ENCODE peak calls at places on chromosome 16, in seven cellular contexts. Q, Y, T, R, H, W and Z are unnamed samples.
A peak's percentile ranks its signal among the peaks of the same experiment; 100 is the strongest.

GRCh38 chr16:58409316-58409973 is 17.2 kb downstream of the GINS3 start:
- DNase-seq in Q (no peak), H (no peak), T (peak; percentile 92), W (peak; percentile 70), R (no peak), Y (no peak), Z (no peak)

GRCh38 chr16:997440-998051 is 16.0 kb downstream of the SOX8 start:
- DNase-seq in R (peak; percentile 59), Q (peak; percentile 70), W (peak; percentile 12), Y (no peak), H (peak; percentile 26), T (peak; percentile 57), Z (peak; percentile 56)

GRCh38 chr16:49890876-49891275 is 35.0 kb upstream of the ZNF423 start:
- DNase-seq in H (peak; percentile 72), W (peak; percentile 22), R (peak; percentile 10), T (no peak), Y (no peak), Q (no peak), Z (no peak)

GRCh38 chr16:66899945-66900688 is 18.6 kb downstream of the CDH16 start:
- DNase-seq in H (peak; percentile 86), Q (no peak), R (no peak), Y (no peak), T (peak; percentile 90), W (peak; percentile 84), Z (no peak)

GRCh38 chr16:77306050-77306616 is 106.9 kb downstream of the SYCE1L start:
- DNase-seq in W (no peak), Y (no peak), Q (no peak), H (no peak), R (no peak), T (no peak), Z (no peak)

GRCh38 chr16:17369441-17369951 is 101.3 kb downstream of the XYLT1 start:
- DNase-seq in T (peak; percentile 79), Y (peak; percentile 94), H (peak; percentile 71), R (peak; percentile 96), W (peak; percentile 18), Q (peak; percentile 89), Z (peak; percentile 59)

GRCh38 chr16:1296688-1297412 is 12.6 kb upstream of the UBE2I start:
- DNase-seq in H (peak; percentile 43), Y (no peak), T (peak; percentile 85), R (no peak), Q (no peak), W (no peak), Z (no peak)

GRCh38 chr16:49556252-49557069 is 182.9 kb downstream of the C16orf78 start:
- DNase-seq in Y (peak; percentile 25), T (no peak), W (peak; percentile 65), R (no peak), Q (no peak), H (no peak), Z (no peak)

GRCh38 chr16:1338855-1339675 is 5.6 kb downstream of the BAIAP3 start:
- DNase-seq in T (no peak), Y (no peak), H (no peak), Q (no peak), R (no peak), W (no peak), Z (no peak)

GRCh38 chr16:24645739-24646645 is 83.5 kb upstream of the TNRC6A start:
- DNase-seq in W (peak; percentile 99), Q (no peak), H (no peak), T (peak; percentile 67), Y (no peak), R (no peak), Z (no peak)

GRCh38 chr16:75653926-75654325 is 6.4 kb downstream of the TERF2IP start:
- DNase-seq in W (no peak), R (no peak), Q (no peak), T (no peak), Y (no peak), H (no peak), Z (no peak)

GRCh38 chr16:14151256-14152030 is 80.3 kb downstream of the MRTFB start:
- DNase-seq in Q (no peak), Y (no peak), T (no peak), W (peak; percentile 29), H (no peak), R (no peak), Z (no peak)

GRCh38 chr16:87580855-87581261 is 21.4 kb upstream of the JPH3 start:
- DNase-seq in Q (no peak), T (no peak), W (peak; percentile 78), R (no peak), H (no peak), Y (no peak), Z (no peak)

GRCh38 chr16:83513006-83513755 is 294.6 kb upstream of the HSBP1 start:
- DNase-seq in W (peak; percentile 42), H (no peak), Y (no peak), Q (no peak), R (no peak), T (no peak), Z (no peak)

GRCh38 chr16:72094266-72094610 is 591 bp downstream of the DHX38 start:
- DNase-seq in Y (no peak), R (peak; percentile 36), H (no peak), Q (no peak), T (no peak), W (no peak), Z (no peak)

GRCh38 chr16:57677622-57678369 is 9.7 kb downstream of the ADGRG3 start:
- DNase-seq in W (no peak), T (no peak), Y (no peak), R (no peak), Q (no peak), H (no peak), Z (no peak)

GRCh38 chr16:13316008-13316407 is 414.6 kb downstream of the SHISA9 start:
- DNase-seq in T (no peak), R (no peak), Y (no peak), H (no peak), Q (no peak), W (no peak), Z (no peak)

GRCh38 chr16:73173396-73173795 is 125.5 kb upstream of the ZFHX3 start:
- DNase-seq in W (no peak), Q (no peak), Y (no peak), T (no peak), R (no peak), H (no peak), Z (no peak)

GRCh38 chr16:81973737-81974136 is 37.5 kb downstream of the SDR42E1 start:
- DNase-seq in W (no peak), Y (no peak), R (no peak), T (no peak), H (no peak), Q (no peak), Z (no peak)

GRCh38 chr16:75301804-75302203 is 50.4 kb upstream of the BCAR1 start:
- DNase-seq in R (no peak), H (no peak), W (no peak), Q (no peak), Y (no peak), T (no peak), Z (no peak)

GRCh38 chr16:47970291-47970931 is 185.4 kb downstream of the ABCC12 start:
- DNase-seq in Q (no peak), H (no peak), W (peak; percentile 58), T (no peak), R (peak; percentile 1), Y (no peak), Z (no peak)

DNA sequence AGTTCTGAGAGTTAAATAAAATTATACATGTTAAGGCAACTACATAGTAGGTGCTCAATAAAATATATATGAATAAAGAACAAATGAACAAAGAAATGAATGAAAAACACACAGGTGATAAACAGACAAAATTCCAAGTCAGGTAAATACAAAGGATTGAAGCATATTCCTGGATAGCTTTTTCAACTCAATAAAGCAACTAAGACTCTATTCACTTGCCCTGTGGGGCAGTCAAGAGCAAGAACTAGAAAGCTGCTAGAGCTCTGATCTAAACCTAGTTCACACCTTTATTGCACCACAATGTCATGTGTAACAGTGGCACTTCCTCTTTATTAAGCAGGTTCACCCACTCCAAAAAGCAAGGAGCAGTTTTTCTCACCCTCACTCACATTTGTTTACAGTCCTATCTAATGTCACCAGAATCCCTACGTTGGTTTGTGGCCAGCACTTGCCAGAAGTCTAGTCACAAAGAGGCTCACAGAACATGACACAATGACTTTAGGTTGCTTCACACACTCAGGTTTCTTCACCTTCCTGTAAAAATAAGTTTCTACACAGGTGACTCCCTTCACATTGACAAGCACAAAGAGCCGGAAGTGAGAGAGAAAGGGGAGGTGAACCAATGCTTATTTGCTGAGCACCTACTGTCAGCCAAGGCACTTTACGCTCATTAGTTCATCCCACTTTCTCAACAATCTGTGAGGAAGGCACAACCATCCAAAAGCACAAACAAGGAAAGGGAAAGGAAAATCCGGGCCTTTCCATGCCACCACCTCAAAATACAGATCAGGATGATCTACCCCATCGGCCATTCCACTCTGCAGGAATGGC is 70.8 kb downstream of the XPO6 start:
- DNase-seq in R (peak; percentile 91), H (peak; percentile 37), W (no peak), Q (peak; percentile 92), T (no peak), Y (no peak), Z (peak; percentile 64)
- H3K4me3 ChIP-seq in R (peak overlapping the region; percentile 87), H (no peak overlapping the region), W (no peak overlapping the region), Q (peak overlapping the region; percentile 55), T (no peak overlapping the region), Y (no peak overlapping the region), Z (peak overlapping the region; percentile 31)

GRCh38 chr16:89709716-89710480 is 8.4 kb upstream of the SPATA2L start:
- DNase-seq in T (no peak), Y (peak; percentile 75), H (no peak), W (no peak), Q (no peak), R (no peak), Z (no peak)

GRCh38 chr16:89710709-89711564 is 9.4 kb upstream of the SPATA2L start:
- DNase-seq in H (no peak), W (no peak), T (no peak), Y (peak; percentile 78), Q (no peak), R (no peak), Z (no peak)

GRCh38 chr16:89709166-89709565 is 7.7 kb upstream of the SPATA2L start:
- DNase-seq in Y (no peak), T (no peak), H (no peak), R (no peak), W (no peak), Q (no peak), Z (no peak)

GRCh38 chr16:89711601-89712475 is 8.9 kb downstream of the VPS9D1 start:
- DNase-seq in T (peak; percentile 73), W (peak; percentile 75), R (peak; percentile 68), Q (peak; percentile 79), Y (peak; percentile 90), H (peak; percentile 74), Z (peak; percentile 65)

DNA sequence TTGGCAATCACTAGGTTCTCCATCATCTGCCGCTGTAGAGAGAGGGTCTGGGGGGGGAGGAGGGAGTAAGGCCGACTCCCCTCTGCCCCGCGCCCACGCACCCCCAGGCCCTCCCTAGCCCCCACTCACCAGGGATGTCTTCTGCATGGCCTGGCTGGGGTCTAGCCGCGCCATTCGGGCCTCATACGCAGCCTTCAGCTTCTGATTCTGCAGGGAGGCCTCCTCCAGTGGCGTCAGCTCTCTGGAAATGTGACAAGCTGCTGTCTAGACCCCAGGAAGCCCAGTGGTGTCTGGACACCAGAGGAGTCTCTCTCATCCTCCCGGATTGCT is 8.3 kb downstream of the VPS9D1 start:
- DNase-seq in Y (no peak), W (peak; percentile 37), R (no peak), H (no peak), T (no peak), Q (no peak), Z (no peak)
- H3K27ac ChIP-seq in Y (no peak overlapping the region), W (no peak overlapping the region), R (no peak overlapping the region), H (no peak overlapping the region), T (no peak overlapping the region), Q (peak overlapping the region; percentile 43), Z (no peak overlapping the region)

GRCh38 chr16:84848991-84849634 is 29.3 kb downstream of the CRISPLD2 start:
- DNase-seq in T (no peak), W (no peak), Q (no peak), Y (no peak), H (no peak), R (no peak), Z (no peak)
- H3K27me3 ChIP-seq in T (no peaks in the 10 kb centered on the region), W (no peaks in the 10 kb centered on the region), Q (no peaks in the 10 kb centered on the region), Y (no peaks in the 10 kb centered on the region), H (no peaks in the 10 kb centered on the region), R (no peaks in the 10 kb centered on the region), Z (no peaks in the 10 kb centered on the region)

GRCh38 chr16:46649571-46649970 is 28.4 kb upstream of the SHCBP1 start:
- DNase-seq in Q (no peak), H (peak; percentile 38), T (no peak), W (peak; percentile 70), Y (no peak), R (no peak), Z (no peak)
- H3K4me3 ChIP-seq in Q (no peak overlapping the region), H (no peak overlapping the region), T (no peak overlapping the region), W (no peak overlapping the region), Y (no peak overlapping the region), R (no peak overlapping the region), Z (no peak overlapping the region)